ENCODE peak calls at places on chromosomes 11 and 22, in seven cellular contexts. One of them, this sample, is unnamed.

GRCh38 chr11:45846174-45846675 is 1.1 kb upstream of the CRY2 start:
- DNase-seq in AG10803: no peak
- DNase-seq in OCI-LY7: no peak
- DNase-seq in IMR-90: no peak
- DNase-seq in H9: no peak
- DNase-seq in tibial artery: no peak
- DNase-seq in GM20000: no peak
- DNase-seq in this sample: no peak

GRCh38 chr22:29217827-29218757 is 12.4 kb downstream of the EMID1 start:
- DNase-seq in AG10803: no peak
- DNase-seq in OCI-LY7: no peak
- DNase-seq in IMR-90: no peak
- DNase-seq in H9: peak
- DNase-seq in tibial artery: no peak
- DNase-seq in GM20000: no peak
- DNase-seq in this sample: no peak

GRCh38 chr11:69463181-69463891 is 18.1 kb upstream of the LINC01488 start:
- DNase-seq in AG10803: peak
- DNase-seq in OCI-LY7: no peak
- DNase-seq in IMR-90: peak
- DNase-seq in H9: no peak
- DNase-seq in tibial artery: no peak
- DNase-seq in GM20000: no peak
- DNase-seq in this sample: no peak

GRCh38 chr11:1308745-1309497 is 511 bp downstream of the TOLLIP start:
- DNase-seq in AG10803: no peak
- DNase-seq in OCI-LY7: no peak
- DNase-seq in IMR-90: no peak
- DNase-seq in H9: no peak
- DNase-seq in tibial artery: no peak
- DNase-seq in GM20000: no peak
- DNase-seq in this sample: no peak

GRCh38 chr11:15091620-15092019 is 18.2 kb downstream of the CALCB start:
- DNase-seq in AG10803: no peak
- DNase-seq in OCI-LY7: peak
- DNase-seq in IMR-90: no peak
- DNase-seq in H9: no peak
- DNase-seq in tibial artery: no peak
- DNase-seq in GM20000: no peak
- DNase-seq in this sample: no peak

GRCh38 chr11:46489668-46490560 is 98.3 kb upstream of the CHRM4 start:
- DNase-seq in AG10803: peak
- DNase-seq in OCI-LY7: peak
- DNase-seq in IMR-90: peak
- DNase-seq in H9: peak
- DNase-seq in tibial artery: no peak
- DNase-seq in GM20000: peak
- DNase-seq in this sample: peak

GRCh38 chr11:2825261-2825885 is 60.2 kb downstream of the CDKN1C start:
- DNase-seq in AG10803: peak
- DNase-seq in OCI-LY7: no peak
- DNase-seq in IMR-90: peak
- DNase-seq in H9: no peak
- DNase-seq in tibial artery: peak
- DNase-seq in GM20000: no peak
- DNase-seq in this sample: no peak

GRCh38 chr11:76410771-76411423 is 29.8 kb downstream of the GVQW3 start:
- DNase-seq in AG10803: no peak
- DNase-seq in OCI-LY7: no peak
- DNase-seq in IMR-90: no peak
- DNase-seq in H9: no peak
- DNase-seq in tibial artery: no peak
- DNase-seq in GM20000: no peak
- DNase-seq in this sample: no peak

GRCh38 chr22:46681010-46681409 is 57.0 kb downstream of the CERK start:
- DNase-seq in AG10803: no peak
- DNase-seq in OCI-LY7: peak
- DNase-seq in IMR-90: no peak
- DNase-seq in H9: no peak
- DNase-seq in tibial artery: no peak
- DNase-seq in GM20000: peak
- DNase-seq in this sample: no peak

GRCh38 chr22:22855617-22856308 is 31.9 kb upstream of the IGLL5 start:
- DNase-seq in AG10803: no peak
- DNase-seq in OCI-LY7: peak
- DNase-seq in IMR-90: no peak
- DNase-seq in H9: peak
- DNase-seq in tibial artery: no peak
- DNase-seq in GM20000: peak
- DNase-seq in this sample: peak

GRCh38 chr11:34158661-34159060 is 53.2 kb downstream of the NAT10 start:
- DNase-seq in AG10803: no peak
- DNase-seq in OCI-LY7: peak
- DNase-seq in IMR-90: no peak
- DNase-seq in H9: no peak
- DNase-seq in tibial artery: no peak
- DNase-seq in GM20000: no peak
- DNase-seq in this sample: no peak

GRCh38 chr11:92628401-92629292 is 340.8 kb upstream of the MTNR1B start:
- DNase-seq in AG10803: no peak
- DNase-seq in OCI-LY7: no peak
- DNase-seq in IMR-90: peak
- DNase-seq in H9: no peak
- DNase-seq in tibial artery: no peak
- DNase-seq in GM20000: no peak
- DNase-seq in this sample: no peak

GRCh38 chr11:46743693-46744339 is 24.8 kb downstream of the F2 start:
- DNase-seq in AG10803: no peak
- DNase-seq in OCI-LY7: no peak
- DNase-seq in IMR-90: peak
- DNase-seq in H9: no peak
- DNase-seq in tibial artery: no peak
- DNase-seq in GM20000: no peak
- DNase-seq in this sample: no peak

GRCh38 chr11:129700701-129701100 is 114.9 kb upstream of the TMEM45B start:
- DNase-seq in AG10803: no peak
- DNase-seq in OCI-LY7: no peak
- DNase-seq in IMR-90: no peak
- DNase-seq in H9: no peak
- DNase-seq in tibial artery: peak
- DNase-seq in GM20000: no peak
- DNase-seq in this sample: no peak

GRCh38 chr11:30143098-30143705 is 87.6 kb upstream of the FSHB start:
- DNase-seq in AG10803: peak
- DNase-seq in OCI-LY7: peak
- DNase-seq in IMR-90: peak
- DNase-seq in H9: peak
- DNase-seq in tibial artery: no peak
- DNase-seq in GM20000: peak
- DNase-seq in this sample: peak

GRCh38 chr11:126891556-126892217 is 108.9 kb downstream of the KIRREL3 start:
- DNase-seq in AG10803: peak
- DNase-seq in OCI-LY7: no peak
- DNase-seq in IMR-90: no peak
- DNase-seq in H9: no peak
- DNase-seq in tibial artery: no peak
- DNase-seq in GM20000: no peak
- DNase-seq in this sample: no peak

GRCh38 chr11:2535673-2536439 is 91.0 kb downstream of the KCNQ1 start:
- DNase-seq in AG10803: no peak
- DNase-seq in OCI-LY7: no peak
- DNase-seq in IMR-90: no peak
- DNase-seq in H9: no peak
- DNase-seq in tibial artery: no peak
- DNase-seq in GM20000: no peak
- DNase-seq in this sample: no peak

GRCh38 chr22:40567106-40567505 is 69.4 kb downstream of the MRTFA start:
- DNase-seq in AG10803: peak
- DNase-seq in OCI-LY7: no peak
- DNase-seq in IMR-90: peak
- DNase-seq in H9: no peak
- DNase-seq in tibial artery: no peak
- DNase-seq in GM20000: no peak
- DNase-seq in this sample: no peak

GRCh38 chr11:93857413-93858185 is 7.2 kb upstream of the VSTM5 start:
- DNase-seq in AG10803: no peak
- DNase-seq in OCI-LY7: no peak
- DNase-seq in IMR-90: no peak
- DNase-seq in H9: no peak
- DNase-seq in tibial artery: no peak
- DNase-seq in GM20000: no peak
- DNase-seq in this sample: no peak

GRCh38 chr11:41954034-41954433 is 494.6 kb upstream of the LRRC4C start:
- DNase-seq in AG10803: peak
- DNase-seq in OCI-LY7: no peak
- DNase-seq in IMR-90: no peak
- DNase-seq in H9: no peak
- DNase-seq in tibial artery: no peak
- DNase-seq in GM20000: no peak
- DNase-seq in this sample: no peak

GRCh38 chr11:128512478-128513127 is 74.8 kb downstream of the ETS1 start:
- DNase-seq in AG10803: no peak
- DNase-seq in OCI-LY7: no peak
- DNase-seq in IMR-90: no peak
- DNase-seq in H9: no peak
- DNase-seq in tibial artery: no peak
- DNase-seq in GM20000: no peak
- DNase-seq in this sample: no peak

GRCh38 chr22:44721206-44721605 is 19.2 kb downstream of the PRR5 start:
- DNase-seq in AG10803: no peak
- DNase-seq in OCI-LY7: peak
- DNase-seq in IMR-90: no peak
- DNase-seq in H9: no peak
- DNase-seq in tibial artery: no peak
- DNase-seq in GM20000: no peak
- DNase-seq in this sample: no peak

GRCh38 chr11:8249482-8249881 is 14.2 kb downstream of the LMO1 start:
- DNase-seq in AG10803: no peak
- DNase-seq in OCI-LY7: no peak
- DNase-seq in IMR-90: no peak
- DNase-seq in H9: no peak
- DNase-seq in tibial artery: no peak
- DNase-seq in GM20000: no peak
- DNase-seq in this sample: no peak

GRCh38 chr11:102268083-102268984 is 49.0 kb upstream of the BIRC3 start:
- DNase-seq in AG10803: peak
- DNase-seq in OCI-LY7: peak
- DNase-seq in IMR-90: peak
- DNase-seq in H9: peak
- DNase-seq in tibial artery: peak
- DNase-seq in GM20000: peak
- DNase-seq in this sample: peak
- TF ChIP-seq CTCF in AG10803: peak
- TF ChIP-seq CTCF in OCI-LY7: peak
- TF ChIP-seq CTCF in IMR-90: peak
- TF ChIP-seq CTCF in H9: peak
- TF ChIP-seq CTCF in tibial artery: peak
- TF ChIP-seq CTCF in GM20000: peak
- TF ChIP-seq CTCF in this sample: peak

GRCh38 chr11:44609783-44610155 is 44.3 kb downstream of the CD82 start:
- DNase-seq in AG10803: no peak
- DNase-seq in OCI-LY7: no peak
- DNase-seq in IMR-90: no peak
- DNase-seq in H9: no peak
- DNase-seq in tibial artery: no peak
- DNase-seq in GM20000: no peak
- DNase-seq in this sample: no peak
- TF ChIP-seq CTCF in AG10803: no peak
- TF ChIP-seq CTCF in OCI-LY7: no peak
- TF ChIP-seq CTCF in IMR-90: no peak
- TF ChIP-seq CTCF in H9: no peak
- TF ChIP-seq CTCF in tibial artery: no peak
- TF ChIP-seq CTCF in GM20000: no peak
- TF ChIP-seq CTCF in this sample: no peak

GRCh38 chr11:131909426-131910200 is 539.2 kb downstream of the NTM start:
- DNase-seq in AG10803: no peak
- DNase-seq in OCI-LY7: no peak
- DNase-seq in IMR-90: peak
- DNase-seq in H9: no peak
- DNase-seq in tibial artery: no peak
- DNase-seq in GM20000: no peak
- DNase-seq in this sample: no peak

GRCh38 chr11:131904756-131905155 is 534.3 kb downstream of the NTM start:
- DNase-seq in AG10803: no peak
- DNase-seq in OCI-LY7: no peak
- DNase-seq in IMR-90: no peak
- DNase-seq in H9: peak
- DNase-seq in tibial artery: no peak
- DNase-seq in GM20000: no peak
- DNase-seq in this sample: no peak

GRCh38 chr11:131907371-131907770 is 537.0 kb downstream of the NTM start:
- DNase-seq in AG10803: no peak
- DNase-seq in OCI-LY7: no peak
- DNase-seq in IMR-90: no peak
- DNase-seq in H9: no peak
- DNase-seq in tibial artery: no peak
- DNase-seq in GM20000: no peak
- DNase-seq in this sample: no peak

GRCh38 chr11:131908316-131908715 is 537.9 kb downstream of the NTM start:
- DNase-seq in AG10803: no peak
- DNase-seq in OCI-LY7: no peak
- DNase-seq in IMR-90: no peak
- DNase-seq in H9: no peak
- DNase-seq in tibial artery: no peak
- DNase-seq in GM20000: no peak
- DNase-seq in this sample: no peak

GRCh38 chr11:131906963-131907362 is 536.5 kb downstream of the NTM start:
- DNase-seq in AG10803: no peak
- DNase-seq in OCI-LY7: no peak
- DNase-seq in IMR-90: no peak
- DNase-seq in H9: no peak
- DNase-seq in tibial artery: no peak
- DNase-seq in GM20000: no peak
- DNase-seq in this sample: no peak
- TF ChIP-seq CTCF in AG10803: peak
- TF ChIP-seq CTCF in OCI-LY7: no peak
- TF ChIP-seq CTCF in IMR-90: no peak
- TF ChIP-seq CTCF in H9: peak
- TF ChIP-seq CTCF in tibial artery: no peak
- TF ChIP-seq CTCF in GM20000: no peak
- TF ChIP-seq CTCF in this sample: no peak

DNA sequence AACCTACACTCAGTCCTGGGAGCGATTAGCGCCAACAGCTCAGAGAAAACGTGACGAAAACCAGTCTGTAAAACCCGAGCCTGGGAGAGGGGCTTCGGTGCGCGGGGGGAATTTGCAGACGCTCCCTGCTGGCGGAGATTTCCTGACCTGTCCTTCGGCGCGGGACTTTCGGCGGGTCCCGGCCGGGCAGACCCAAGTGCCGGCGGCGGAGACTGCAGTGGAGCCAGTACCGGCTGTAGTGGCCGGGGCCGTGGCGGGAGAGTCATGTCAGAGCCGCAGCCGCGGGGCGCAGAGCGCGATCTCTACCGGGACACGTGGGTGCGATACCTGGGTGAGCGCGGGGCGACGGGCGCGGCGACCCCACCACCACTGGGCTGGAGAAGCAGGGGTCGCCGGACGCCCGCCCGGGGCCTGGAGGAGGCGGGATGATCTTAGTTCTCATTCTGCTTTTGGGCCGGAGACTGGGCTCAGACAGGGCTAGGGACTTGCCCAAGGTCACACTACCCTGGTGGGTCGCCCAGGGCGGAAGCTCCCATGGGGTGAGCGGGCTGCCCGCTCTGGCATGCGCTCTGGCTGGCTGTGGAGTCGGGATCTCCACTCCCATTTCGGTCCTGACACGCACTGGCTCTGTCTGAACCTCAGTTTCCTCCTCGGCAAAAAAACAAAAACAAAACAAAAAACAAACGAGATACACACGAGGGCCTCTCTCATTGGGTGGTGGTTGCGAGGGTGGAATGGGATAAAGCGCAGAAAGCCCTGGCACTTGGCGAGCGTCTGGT is at the start of gene MTFP1:
- DNase-seq in AG10803: peak
- DNase-seq in OCI-LY7: peak
- DNase-seq in IMR-90: peak
- DNase-seq in H9: peak
- DNase-seq in tibial artery: peak
- DNase-seq in GM20000: peak
- DNase-seq in this sample: peak
- TF ChIP-seq CTCF in AG10803: no peak
- TF ChIP-seq CTCF in OCI-LY7: no peak
- TF ChIP-seq CTCF in IMR-90: peak
- TF ChIP-seq CTCF in H9: no peak
- TF ChIP-seq CTCF in tibial artery: no peak
- TF ChIP-seq CTCF in GM20000: no peak
- TF ChIP-seq CTCF in this sample: no peak